ENCODE peak calls at places on chromosomes 11 and 22, in six cellular contexts. N is mammary epithelial cell, P is Caco-2, L is IMR-90, D is GM23338, A is AG10803. Z is an unnamed sample.

GRCh38 chr11:78690588-78690987 is 115.9 kb upstream of the NARS2 start:
- DNase-seq in N (no peak), P (no peak), L (peak), D (no peak), A (no peak), Z (no peak)

GRCh38 chr22:41910599-41911291 is 4.1 kb downstream of the SHISA8 start:
- DNase-seq in N (no peak), P (no peak), L (no peak), D (peak), A (peak), Z (no peak)

GRCh38 chr11:48170176-48170839 is 46.3 kb upstream of the OR4B1 start:
- DNase-seq in N (no peak), P (no peak), L (peak), D (no peak), A (peak), Z (no peak)

GRCh38 chr22:48786679-48786996 is 1041.0 kb downstream of the BRD1 start:
- DNase-seq in N (no peak), P (no peak), L (no peak), D (no peak), A (no peak), Z (no peak)

GRCh38 chr11:96424693-96425092 is 34.9 kb downstream of the JRKL start:
- DNase-seq in N (no peak), P (no peak), L (peak), D (no peak), A (peak), Z (peak)

GRCh38 chr22:26905640-26906039 is 248.3 kb downstream of the MIAT start:
- DNase-seq in N (no peak), P (no peak), L (no peak), D (no peak), A (no peak), Z (no peak)

GRCh38 chr11:128492903-128493569 is 94.3 kb downstream of the ETS1 start:
- DNase-seq in N (no peak), P (no peak), L (no peak), D (no peak), A (peak), Z (no peak)

GRCh38 chr11:37544491-37544890 is 946.5 kb upstream of the RAG2 start:
- DNase-seq in N (peak), P (no peak), L (no peak), D (no peak), A (no peak), Z (no peak)

GRCh38 chr11:67483901-67484665 is 1.3 kb downstream of the AIP start:
- DNase-seq in N (no peak), P (peak), L (no peak), D (no peak), A (no peak), Z (no peak)

GRCh38 chr11:120839846-120840402 is 184.0 kb upstream of the TBCEL start:
- DNase-seq in N (no peak), P (no peak), L (no peak), D (no peak), A (no peak), Z (no peak)

GRCh38 chr11:79269923-79270322 is 170.9 kb downstream of the TENM4 start:
- DNase-seq in N (no peak), P (no peak), L (no peak), D (peak), A (no peak), Z (no peak)

GRCh38 chr22:45504703-45505341 is 2.1 kb downstream of the FBLN1 start:
- DNase-seq in N (peak), P (no peak), L (peak), D (peak), A (peak), Z (peak)

GRCh38 chr22:41338614-41339212 is 37.4 kb downstream of the ZC3H7B start:
- DNase-seq in N (no peak), P (no peak), L (no peak), D (no peak), A (no peak), Z (no peak)

GRCh38 chr22:21449531-21450319 is 17.5 kb upstream of the TMEM191C start:
- DNase-seq in N (no peak), P (no peak), L (peak), D (no peak), A (no peak), Z (no peak)

GRCh38 chr22:24417901-24418641 is 9.3 kb upstream of the ADORA2A start:
- DNase-seq in N (no peak), P (no peak), L (peak), D (no peak), A (peak), Z (peak)

GRCh38 chr22:47090591-47091240 is 328.3 kb downstream of the TBC1D22A start:
- DNase-seq in N (peak), P (no peak), L (peak), D (peak), A (peak), Z (peak)

GRCh38 chr11:20056109-20057054 is 103.9 kb downstream of the DBX1 start:
- DNase-seq in N (peak), P (no peak), L (no peak), D (no peak), A (no peak), Z (no peak)

GRCh38 chr22:28102413-28102812 is 183.4 kb upstream of the PITPNB start:
- DNase-seq in N (no peak), P (no peak), L (no peak), D (no peak), A (no peak), Z (no peak)

GRCh38 chr11:13076961-13077360 is 67.8 kb downstream of the RASSF10 start:
- DNase-seq in N (peak), P (no peak), L (no peak), D (no peak), A (no peak), Z (no peak)

GRCh38 chr11:121451178-121451981 is 734 bp upstream of the SORL1 start:
- DNase-seq in N (no peak), P (peak), L (no peak), D (no peak), A (no peak), Z (no peak)

GRCh38 chr22:35611891-35612576 is 5.1 kb downstream of the MB start:
- DNase-seq in N (no peak), P (no peak), L (no peak), D (no peak), A (no peak), Z (no peak)

GRCh38 chr22:50061824-50062355 is 3.8 kb upstream of the TTLL8 start:
- DNase-seq in N (no peak), P (no peak), L (no peak), D (no peak), A (no peak), Z (no peak)

GRCh38 chr11:128453444-128454336 is 133.7 kb downstream of the ETS1 start:
- DNase-seq in N (peak), P (no peak), L (peak), D (no peak), A (peak), Z (peak)

GRCh38 chr22:17780116-17780740 is 6.0 kb upstream of the BID start:
- DNase-seq in N (no peak), P (no peak), L (no peak), D (peak), A (no peak), Z (no peak)

GRCh38 chr22:50473855-50474671 is 772 bp downstream of the SBF1 start:
- DNase-seq in N (peak), P (no peak), L (peak), D (peak), A (peak), Z (peak)

GRCh38 chr11:76665172-76665571 is 5.4 kb downstream of the LRRC32 start:
- DNase-seq in N (no peak), P (peak), L (no peak), D (no peak), A (no peak), Z (no peak)

GRCh38 chr11:61129608-61130523 is 27.6 kb downstream of the CD5 start:
- DNase-seq in N (peak), P (peak), L (peak), D (peak), A (peak), Z (peak)

GRCh38 chr11:86955674-86956522 is 703 bp upstream of the FZD4 start:
- DNase-seq in N (peak), P (peak), L (peak), D (peak), A (peak), Z (peak)

GRCh38 chr22:43183496-43184263 is 3.3 kb downstream of the TTLL12 start:
- DNase-seq in N (peak), P (no peak), L (peak), D (no peak), A (peak), Z (peak)

GRCh38 chr11:17477361-17477760 is 716 bp upstream of the ABCC8 start:
- DNase-seq in N (no peak), P (no peak), L (no peak), D (no peak), A (no peak), Z (no peak)

GRCh38 chr11:75642402-75643113 is 26.3 kb downstream of the MAP6 start:
- DNase-seq in N (no peak), P (no peak), L (no peak), D (no peak), A (no peak), Z (no peak)

GRCh38 chr22:21972293-21972779 is 10.3 kb downstream of the TOP3B start:
- DNase-seq in N (no peak), P (no peak), L (peak), D (peak), A (peak), Z (peak)

GRCh38 chr11:44627911-44628729 is 62.7 kb downstream of the CD82 start:
- DNase-seq in N (no peak), P (no peak), L (peak), D (no peak), A (peak), Z (peak)

GRCh38 chr22:27952091-27952490 is 33.0 kb upstream of the PITPNB start:
- DNase-seq in N (no peak), P (no peak), L (peak), D (no peak), A (peak), Z (peak)

GRCh38 chr11:68658661-68659060 is 25.7 kb upstream of the GAL start:
- DNase-seq in N (no peak), P (no peak), L (peak), D (no peak), A (no peak), Z (peak)

GRCh38 chr11:44557464-44557863 is 8.0 kb upstream of the CD82 start:
- DNase-seq in N (no peak), P (no peak), L (no peak), D (no peak), A (no peak), Z (no peak)

GRCh38 chr11:130653838-130654601 is 205.6 kb downstream of the ADAMTS15 start:
- DNase-seq in N (no peak), P (no peak), L (peak), D (peak), A (peak), Z (peak)

GRCh38 chr11:31987118-31988005 is 103.5 kb upstream of the RCN1 start:
- DNase-seq in N (no peak), P (no peak), L (no peak), D (peak), A (no peak), Z (no peak)

GRCh38 chr11:31981457-31981856 is 109.4 kb upstream of the RCN1 start:
- DNase-seq in N (no peak), P (no peak), L (no peak), D (no peak), A (no peak), Z (no peak)

DNA sequence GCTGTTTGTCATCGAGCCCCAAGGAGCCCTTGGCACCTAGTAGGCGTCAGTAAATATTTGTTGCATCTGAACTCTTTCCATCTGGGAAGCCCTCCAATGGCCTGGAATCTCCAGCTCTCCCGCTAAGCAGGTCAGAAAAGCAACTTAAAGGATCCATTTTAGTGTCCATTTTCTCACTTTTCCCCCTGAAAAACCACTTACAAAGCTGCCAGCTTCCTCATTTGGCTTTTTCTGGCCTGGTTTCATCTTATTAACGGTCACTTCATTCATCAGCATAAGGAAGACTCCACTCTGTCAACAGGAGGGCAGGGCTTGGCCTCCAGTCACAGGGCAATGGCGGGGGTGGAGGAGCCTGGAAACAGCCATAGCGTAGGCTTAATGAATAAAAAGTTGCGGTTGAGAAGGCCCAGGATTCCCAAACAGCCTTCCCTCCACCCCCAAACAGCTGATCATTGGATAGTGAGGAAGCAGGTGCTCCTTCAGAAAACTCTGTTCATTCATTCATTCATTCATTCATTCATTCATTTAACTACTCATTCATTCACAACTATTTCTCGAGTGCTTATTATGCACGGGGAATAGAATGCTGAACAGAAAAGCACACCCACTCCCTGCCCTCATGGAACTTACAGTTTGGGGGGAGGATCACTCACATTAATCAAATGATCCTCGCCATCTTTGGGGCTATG is 104.5 kb upstream of the RCN1 start:
- DNase-seq in N (no peak), P (no peak), L (no peak), D (peak), A (no peak), Z (no peak)
- H3K4me3 ChIP-seq in N (no peak), P (no peak), L (no peak), D (no peak), A (no peak), Z (no peak)

GRCh38 chr11:126102436-126102894 is 39.8 kb upstream of the CDON start:
- DNase-seq in N (no peak), P (no peak), L (peak), D (no peak), A (peak), Z (peak)

GRCh38 chr11:126101930-126102283 is 39.2 kb upstream of the CDON start:
- DNase-seq in N (no peak), P (no peak), L (no peak), D (no peak), A (no peak), Z (no peak)

GRCh38 chr11:126098204-126098769 is 35.6 kb upstream of the CDON start:
- DNase-seq in N (no peak), P (no peak), L (no peak), D (no peak), A (no peak), Z (no peak)

GRCh38 chr11:126101241-126101929 is 38.7 kb upstream of the CDON start:
- DNase-seq in N (no peak), P (no peak), L (no peak), D (no peak), A (peak), Z (no peak)

GRCh38 chr11:126100681-126101080 is 38.0 kb upstream of the CDON start:
- DNase-seq in N (no peak), P (no peak), L (no peak), D (no peak), A (no peak), Z (no peak)
- TF ChIP-seq CTCF in N (no peak), P (no peak), L (no peak), D (no peak), A (no peak), Z (no peak)

DNA sequence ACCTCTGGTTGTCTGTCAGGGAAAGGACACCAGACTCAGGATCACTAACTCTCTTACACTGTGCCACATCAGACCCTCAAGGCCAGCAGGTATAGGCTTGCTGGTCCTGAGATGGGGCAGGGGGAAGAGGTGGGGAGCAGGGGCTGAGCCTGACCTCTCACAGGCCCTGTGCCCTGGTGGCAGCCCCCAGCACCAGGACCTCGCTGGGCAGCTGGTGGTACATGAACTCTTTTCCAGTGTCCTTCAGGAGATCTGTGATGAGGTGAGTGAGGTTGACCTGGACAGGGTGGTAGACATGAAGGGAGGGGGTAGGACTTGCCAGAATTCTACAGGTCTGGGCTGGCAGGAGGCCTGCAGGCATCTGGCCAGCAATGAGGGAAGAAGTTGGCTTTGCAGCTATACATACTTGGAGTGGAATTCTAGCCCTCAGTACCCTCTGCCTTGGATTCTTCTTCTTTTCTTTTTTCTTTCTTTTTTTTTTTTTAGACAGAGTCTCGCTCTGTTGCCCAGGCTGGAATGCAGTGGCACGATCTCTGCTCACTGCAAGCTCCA is 1.4 kb downstream of the NUDT22 start:
- DNase-seq in N (peak), P (no peak), L (no peak), D (no peak), A (no peak), Z (no peak)
- H3K4me3 ChIP-seq in N (peak), P (no peak), L (no peak), D (peak), A (peak), Z (peak)

GRCh38 chr11:10413268-10413667 is 41.8 kb upstream of the AMPD3 start:
- DNase-seq in N (peak), P (no peak), L (peak), D (no peak), A (no peak), Z (no peak)
- TF ChIP-seq CTCF in N (peak), P (no peak), L (peak), D (peak), A (no peak), Z (no peak)

GRCh38 chr11:35943294-35943693 is 568 bp upstream of the LDLRAD3 start:
- DNase-seq in N (no peak), P (no peak), L (no peak), D (peak), A (no peak), Z (no peak)

GRCh38 chr11:35943761-35944502 is at the start of gene LDLRAD3:
- DNase-seq in N (peak), P (peak), L (peak), D (peak), A (peak), Z (peak)

GRCh38 chr11:35946766-35947165 is 2.9 kb downstream of the LDLRAD3 start:
- DNase-seq in N (no peak), P (no peak), L (no peak), D (no peak), A (no peak), Z (no peak)

GRCh38 chr11:35944503-35945136 is 758 bp downstream of the LDLRAD3 start:
- DNase-seq in N (peak), P (no peak), L (no peak), D (peak), A (peak), Z (peak)

DNA sequence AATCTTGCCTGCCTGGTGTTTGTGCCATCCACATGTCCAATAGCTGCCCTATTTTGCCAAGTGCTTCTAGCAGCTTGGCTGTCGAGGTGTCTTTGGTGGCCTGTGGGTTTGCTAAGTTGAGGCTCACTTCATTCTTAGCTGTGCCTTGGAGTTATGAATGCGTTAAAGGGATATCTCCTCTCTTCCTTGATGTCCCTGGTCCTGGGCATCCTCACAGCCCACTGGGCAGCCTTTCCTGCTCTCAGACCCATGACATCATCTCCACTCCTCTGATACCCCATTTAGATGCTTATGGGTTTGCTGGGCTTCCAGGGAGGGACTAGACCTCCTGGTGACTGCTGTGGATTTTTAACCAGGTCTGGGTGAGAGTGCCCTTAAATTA is 1.3 kb downstream of the LDLRAD3 start:
- DNase-seq in N (no peak), P (no peak), L (no peak), D (no peak), A (no peak), Z (no peak)
- H3K4me3 ChIP-seq in N (peak), P (peak), L (no peak), D (peak), A (peak), Z (peak)

GRCh38 chr11:46410021-46410420 is 18.4 kb upstream of the CHRM4 start:
- DNase-seq in N (no peak), P (no peak), L (no peak), D (peak), A (no peak), Z (peak)
- TF ChIP-seq CTCF in N (peak), P (no peak), L (peak), D (peak), A (no peak), Z (peak)

GRCh38 chr22:20034143-20034542 is 13.2 kb downstream of the TANGO2 start:
- DNase-seq in N (no peak), P (no peak), L (no peak), D (no peak), A (no peak), Z (no peak)
- H3K4me3 ChIP-seq in N (no peak), P (no peak), L (no peak), D (no peak), A (no peak), Z (no peak)

DNA sequence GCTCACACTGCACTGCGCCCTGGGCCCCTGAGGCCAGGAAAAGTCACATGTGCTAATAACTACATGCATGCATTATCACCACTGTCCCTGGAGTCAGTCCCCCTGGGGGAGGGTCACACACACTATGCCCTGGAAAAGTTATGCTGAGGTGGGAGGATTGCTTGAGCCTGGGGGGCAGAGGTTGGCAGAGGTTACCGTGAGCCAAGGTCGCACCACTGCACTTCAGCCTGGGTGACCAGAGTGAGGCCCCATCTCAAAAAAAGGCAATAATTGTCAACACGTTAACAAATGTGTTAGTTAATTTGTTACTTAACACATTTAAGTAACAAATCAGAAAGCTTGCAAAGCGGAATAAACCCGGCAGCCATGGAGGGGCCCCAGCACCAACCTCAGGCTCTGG is 13.3 kb upstream of the SEC14L6 start:
- DNase-seq in N (no peak), P (no peak), L (no peak), D (no peak), A (no peak), Z (no peak)
- TF ChIP-seq CTCF in N (no peak), P (no peak), L (no peak), D (no peak), A (no peak), Z (no peak)